ENCODE peak calls at places on chromosome 6, in seven cellular contexts. Q, E, O, G, S, M and T are unnamed samples.

GRCh38 chr6:31736768-31737314 is 511 bp upstream of the CLIC1 start:
- DNase-seq in Q (peak), E (no peak), O (no peak), G (no peak), S (no peak), M (no peak), T (no peak)

GRCh38 chr6:19322691-19323470 is 514.3 kb upstream of the ID4 start:
- DNase-seq in Q (no peak), E (no peak), O (peak), G (no peak), S (no peak), M (no peak), T (no peak)

GRCh38 chr6:135226537-135226936 is 45.4 kb downstream of the MYB start:
- DNase-seq in Q (no peak), E (no peak), O (no peak), G (no peak), S (no peak), M (no peak), T (no peak)

GRCh38 chr6:109743739-109744138 is 52.6 kb downstream of the FIG4 start:
- DNase-seq in Q (no peak), E (peak), O (no peak), G (no peak), S (no peak), M (no peak), T (no peak)

GRCh38 chr6:56652994-56653393 is 10.3 kb upstream of the DST start:
- DNase-seq in Q (no peak), E (peak), O (no peak), G (no peak), S (no peak), M (no peak), T (no peak)

GRCh38 chr6:72321741-72322140 is 300.1 kb upstream of the KCNQ5 start:
- DNase-seq in Q (no peak), E (peak), O (no peak), G (no peak), S (no peak), M (no peak), T (no peak)

GRCh38 chr6:39051399-39052122 is 3.0 kb downstream of the GLP1R start:
- DNase-seq in Q (no peak), E (no peak), O (no peak), G (no peak), S (no peak), M (no peak), T (no peak)

GRCh38 chr6:129590408-129591022 is 119.5 kb downstream of the ARHGAP18 start:
- DNase-seq in Q (no peak), E (peak), O (no peak), G (no peak), S (no peak), M (no peak), T (no peak)

GRCh38 chr6:107401573-107401972 is 57.8 kb downstream of the PDSS2 start:
- DNase-seq in Q (no peak), E (no peak), O (no peak), G (no peak), S (no peak), M (no peak), T (no peak)

GRCh38 chr6:23325065-23325464 is 755.7 kb downstream of the HDGFL1 start:
- DNase-seq in Q (no peak), E (no peak), O (no peak), G (no peak), S (no peak), M (no peak), T (no peak)

GRCh38 chr6:7421066-7421465 is 31.5 kb downstream of the RIOK1 start:
- DNase-seq in Q (no peak), E (no peak), O (no peak), G (no peak), S (no peak), M (no peak), T (no peak)
- H3K27ac ChIP-seq in Q (no peak), E (no peak), O (no peak), G (no peak), S (no peak), M (no peak), T (no peak)

GRCh38 chr6:41237128-41237527 is 9.0 kb downstream of the TREML4 start:
- DNase-seq in Q (no peak), E (no peak), O (no peak), G (no peak), S (no peak), M (no peak), T (no peak)
- TF ChIP-seq POLR2A in Q (no peak), E (no peak), O (no peak), G (no peak), S (no peak), M (no peak), T (no peak)

GRCh38 chr6:15063253-15063853 is 182.5 kb upstream of the JARID2 start:
- DNase-seq in Q (peak), E (peak), O (no peak), G (no peak), S (no peak), M (no peak), T (no peak)
- H3K27ac ChIP-seq in Q (no peak), E (no peak), O (no peak), G (no peak), S (peak), M (no peak), T (no peak)

GRCh38 chr6:33454009-33454946 is at the start of gene ZBTB9:
- DNase-seq in Q (peak), E (peak), O (peak), G (peak), S (peak), M (peak), T (peak)
- TF ChIP-seq POLR2A in Q (peak), E (peak), O (peak), G (peak), S (no peak), M (peak), T (peak)

DNA sequence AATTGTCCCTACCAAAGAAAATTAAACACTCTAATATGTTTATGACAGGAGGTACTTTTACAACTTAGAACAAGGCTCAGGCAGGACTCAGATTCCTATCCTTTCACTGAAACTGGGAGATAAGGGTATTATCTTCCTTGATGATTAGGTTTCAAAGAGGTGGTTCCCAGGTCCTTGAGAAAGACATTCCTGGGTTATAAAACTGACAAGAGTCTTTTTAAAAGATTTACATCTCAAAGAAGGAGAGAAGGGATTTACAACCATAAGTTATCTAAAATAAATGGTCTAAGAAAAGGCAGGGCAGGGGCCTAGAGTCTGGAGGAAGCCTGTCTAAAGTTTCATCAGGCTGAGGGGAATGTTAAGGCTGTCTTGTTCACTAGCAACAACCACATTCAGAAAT is 1492.5 kb downstream of the HACE1 start:
- DNase-seq in Q (no peak), E (no peak), O (no peak), G (no peak), S (no peak), M (no peak), T (no peak)
- H3K27ac ChIP-seq in Q (no peak), E (no peak), O (no peak), G (no peak), S (no peak), M (no peak), T (no peak)

DNA sequence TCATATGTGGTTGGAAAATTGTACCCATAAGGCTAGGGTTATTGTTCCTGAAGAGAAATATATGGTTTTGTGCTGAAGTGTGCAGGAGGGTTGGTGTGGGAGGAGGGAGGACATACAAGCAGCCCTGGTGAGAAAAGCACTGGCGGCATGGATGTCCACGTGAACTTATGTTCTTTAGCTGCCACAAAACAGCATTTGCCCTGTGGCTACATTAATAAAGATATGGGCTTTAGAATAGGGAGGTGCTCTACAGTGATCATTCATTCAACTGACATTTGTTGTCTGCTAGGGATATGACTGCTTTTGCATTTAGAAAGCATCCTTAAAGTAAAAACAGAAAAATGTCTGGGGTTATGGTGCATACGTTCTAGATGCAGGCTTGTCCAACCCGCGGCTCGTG is 4.0 kb downstream of the HLA-A start:
- DNase-seq in Q (no peak), E (no peak), O (no peak), G (no peak), S (no peak), M (no peak), T (no peak)
- TF ChIP-seq POLR2A in Q (no peak), E (no peak), O (no peak), G (no peak), S (no peak), M (no peak), T (no peak)